ENCODE peak calls at places on chromosomes 5 and 9, in seven cellular contexts. H, O, Z, J, X, U and F are unnamed samples.

GRCh38 chr5:179774442-179774841 is 19.3 kb upstream of the LTC4S start:
- DNase-seq in H (no peak), O (no peak), Z (no peak), J (no peak), X (no peak), U (no peak), F (no peak)

GRCh38 chr9:115035872-115036612 is 81.9 kb downstream of the TNC start:
- DNase-seq in H (peak; percentile 97), O (no peak), Z (peak; percentile 94), J (peak; percentile 77), X (peak; percentile 87), U (peak; percentile 27), F (no peak)

GRCh38 chr5:74579215-74579614 is 61.3 kb downstream of the ENC1 start:
- DNase-seq in H (no peak), O (no peak), Z (no peak), J (no peak), X (peak; percentile 77), U (no peak), F (no peak)

GRCh38 chr9:89623925-89624420 is 19.2 kb downstream of the GADD45G start:
- DNase-seq in H (no peak), O (no peak), Z (no peak), J (no peak), X (no peak), U (no peak), F (no peak)

GRCh38 chr9:87606921-87607521 is 109.4 kb downstream of the DAPK1 start:
- DNase-seq in H (no peak), O (peak; percentile 28), Z (peak; percentile 83), J (peak; percentile 77), X (peak; percentile 60), U (no peak), F (no peak)

GRCh38 chr5:149900390-149900789 is 44.2 kb downstream of the PDE6A start:
- DNase-seq in H (no peak), O (no peak), Z (no peak), J (no peak), X (no peak), U (no peak), F (no peak)

GRCh38 chr9:100427366-100428263 is 672 bp downstream of the MSANTD3 start:
- DNase-seq in H (peak; percentile 79), O (peak; percentile 83), Z (peak; percentile 65), J (peak; percentile 73), X (peak; percentile 77), U (peak; percentile 64), F (peak; percentile 28)

GRCh38 chr9:21833090-21833801 is 30.8 kb downstream of the MTAP start:
- DNase-seq in H (peak; percentile 97), O (no peak), Z (no peak), J (no peak), X (no peak), U (no peak), F (no peak)

GRCh38 chr5:144028644-144029043 is 141.8 kb downstream of the YIPF5 start:
- DNase-seq in H (no peak), O (no peak), Z (peak; percentile 95), J (peak; percentile 92), X (peak; percentile 85), U (peak; percentile 51), F (no peak)

DNA sequence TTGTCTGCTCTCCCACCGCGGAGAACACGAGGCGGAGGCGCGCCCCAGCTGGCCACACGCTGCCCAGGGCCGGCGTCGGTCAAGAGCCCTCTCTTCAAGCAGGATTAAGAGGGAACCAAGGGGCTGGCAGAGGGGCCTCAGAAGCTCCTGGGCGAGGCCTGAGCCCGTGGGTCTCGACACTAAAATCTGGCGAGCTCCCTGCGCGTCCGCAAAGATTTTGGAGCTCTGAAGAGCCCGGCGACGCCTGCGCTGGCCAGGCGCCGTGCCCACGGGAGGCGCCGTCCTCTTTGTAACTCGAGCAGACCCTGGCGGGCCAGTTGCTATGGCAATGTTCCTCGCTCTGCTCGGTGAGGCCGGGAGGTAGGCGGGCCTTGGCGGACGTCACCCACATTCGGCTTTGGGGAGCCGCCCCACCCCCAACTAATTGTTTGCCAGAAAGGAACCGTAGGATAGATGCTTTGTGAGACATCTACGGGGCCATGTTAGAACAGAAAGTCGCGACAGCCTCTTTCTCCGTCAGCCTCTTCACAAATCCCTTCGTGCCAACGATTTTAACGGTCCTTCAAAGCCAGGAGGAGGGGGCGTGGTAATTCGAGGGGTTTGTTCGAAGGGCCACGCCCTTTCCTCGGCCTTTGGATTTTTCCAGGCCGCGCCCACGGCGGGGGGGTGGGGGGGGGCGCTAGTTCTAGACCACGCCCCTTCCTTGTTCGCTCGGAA is 735 bp upstream of the CNOT8 start:
- DNase-seq in H (peak; percentile 88), O (peak; percentile 97), Z (peak; percentile 96), J (peak; percentile 97), X (peak; percentile 99), U (peak; percentile 97), F (peak; percentile 97)
- TF ChIP-seq CTCF in H (no peak), O (no peak), Z (peak; percentile 18), J (peak; percentile 8), X (peak; percentile 1), U (peak; percentile 17), F (no peak)

GRCh38 chr9:137278913-137279711 is 1.6 kb downstream of the TOR4A start:
- DNase-seq in H (no peak), O (no peak), Z (no peak), J (no peak), X (no peak), U (no peak), F (no peak)
- TF ChIP-seq CTCF in H (no peak), O (no peak), Z (no peak), J (no peak), X (no peak), U (no peak), F (no peak)

GRCh38 chr5:90421136-90421535 is 11.6 kb upstream of the CETN3 start:
- DNase-seq in H (no peak), O (peak; percentile 37), Z (peak; percentile 7), J (no peak), X (no peak), U (peak; percentile 42), F (peak; percentile 44)
- TF ChIP-seq CTCF in H (peak; percentile 37), O (peak; percentile 11), Z (peak; percentile 26), J (peak; percentile 36), X (peak; percentile 21), U (peak; percentile 22), F (no peak)

DNA sequence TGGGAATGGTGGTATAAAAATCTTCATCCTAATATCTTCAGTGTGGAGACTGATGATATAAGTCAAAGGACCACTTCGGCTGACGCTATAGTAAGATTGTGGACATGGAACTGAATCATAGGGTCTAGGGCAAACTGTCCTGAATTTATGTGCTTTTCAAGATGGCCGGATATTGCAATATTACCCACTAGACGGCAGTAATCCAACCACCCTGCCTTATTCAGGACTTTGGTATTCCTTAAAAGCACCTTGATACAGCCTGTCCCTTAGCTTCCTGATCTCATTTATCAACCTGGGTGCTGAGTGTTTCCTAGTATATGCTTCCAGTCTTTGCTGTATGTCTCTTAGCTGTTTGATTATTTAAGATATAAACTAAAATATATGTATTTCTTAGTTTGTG is 71.2 kb upstream of the COX7C start:
- DNase-seq in H (peak; percentile 12), O (peak; percentile 32), Z (no peak), J (no peak), X (no peak), U (no peak), F (no peak)
- TF ChIP-seq CTCF in H (no peak), O (no peak), Z (no peak), J (no peak), X (no peak), U (no peak), F (no peak)

DNA sequence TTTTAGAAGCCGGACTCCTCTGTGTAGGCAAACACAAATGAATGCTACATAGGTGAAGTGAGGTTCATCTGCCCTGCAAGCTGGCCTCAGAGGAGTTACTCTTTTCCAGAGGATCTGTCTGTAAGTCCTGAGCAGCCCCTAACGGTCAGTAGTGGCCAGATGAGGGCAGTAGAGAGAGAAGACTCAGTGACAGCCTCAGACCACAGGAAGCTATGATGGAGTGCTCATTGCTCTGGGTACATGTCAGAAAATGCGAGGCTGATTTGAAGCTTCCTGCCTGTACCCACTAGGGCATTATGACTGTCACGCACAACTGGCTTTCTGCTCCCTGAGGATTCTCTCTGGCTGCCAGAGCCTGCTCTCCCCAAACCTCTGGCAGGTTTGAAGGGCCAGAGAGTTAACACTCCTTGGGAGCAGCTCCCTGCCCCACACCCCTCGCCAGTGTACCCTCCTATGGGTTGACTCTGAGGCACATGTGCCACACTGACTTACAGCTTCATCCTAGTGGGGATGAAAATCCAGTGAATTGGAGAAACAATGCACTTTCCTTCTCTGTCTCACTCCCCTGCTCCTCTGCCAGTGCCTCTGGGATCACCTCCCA is 141.5 kb downstream of the GABRG2 start:
- DNase-seq in H (peak; percentile 16), O (peak; percentile 37), Z (no peak), J (no peak), X (no peak), U (peak; percentile 76), F (no peak)
- TF ChIP-seq CTCF in H (no peak), O (no peak), Z (no peak), J (no peak), X (no peak), U (peak; percentile 65), F (no peak)

DNA sequence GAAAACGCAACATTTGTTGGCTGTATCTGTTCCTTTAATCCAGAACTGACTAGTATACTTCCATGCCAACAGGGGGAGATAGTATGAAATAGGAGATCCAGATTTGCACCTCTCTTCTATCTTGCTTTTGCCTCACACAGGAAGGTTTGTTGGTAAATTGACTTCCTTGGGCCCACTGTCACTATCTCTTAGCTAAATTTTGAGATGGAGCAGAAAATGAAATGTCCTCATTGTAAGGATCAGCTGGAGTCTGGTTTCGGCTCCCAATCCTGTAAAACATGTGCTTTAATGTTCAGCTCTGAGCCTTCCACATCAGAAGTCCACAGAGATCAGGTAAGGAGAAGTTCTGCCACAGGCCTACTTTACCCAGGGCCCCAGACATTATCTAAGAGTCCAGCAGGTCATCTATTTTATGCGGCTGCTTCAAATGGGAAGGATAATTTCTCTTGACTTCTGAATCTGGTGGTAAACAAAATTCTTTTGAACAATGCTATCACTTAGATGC is 176.8 kb downstream of the FER start:
- DNase-seq in H (no peak), O (peak; percentile 10), Z (no peak), J (no peak), X (no peak), U (peak; percentile 7), F (no peak)
- TF ChIP-seq CTCF in H (no peak), O (no peak), Z (no peak), J (peak; percentile 11), X (peak; percentile 13), U (peak; percentile 27), F (no peak)

DNA sequence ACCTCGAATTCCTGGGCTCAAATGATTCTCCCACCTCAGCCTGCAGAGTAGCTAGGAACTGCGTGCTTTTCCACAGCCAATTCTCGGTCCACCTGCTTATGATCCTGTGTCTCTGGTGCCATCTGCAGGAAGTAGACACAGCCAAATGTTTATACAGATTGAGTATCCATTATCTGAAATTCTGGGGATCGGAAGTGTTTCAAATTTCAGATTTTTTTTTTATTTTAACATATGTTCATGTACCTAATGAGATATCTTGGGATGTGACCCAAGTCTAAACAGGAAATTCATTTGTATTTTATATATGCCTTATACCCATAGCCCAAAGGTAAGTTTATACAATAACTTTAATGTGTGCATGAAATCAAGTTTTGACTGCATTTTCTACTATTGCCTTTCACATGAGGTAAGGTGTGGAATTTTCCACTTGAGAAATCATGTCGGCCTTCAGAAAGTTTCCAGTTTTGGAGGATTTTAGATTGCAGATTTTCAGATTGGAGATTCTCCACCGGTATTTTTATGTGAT is 89.5 kb downstream of the ESM1 start:
- DNase-seq in H (peak; percentile 76), O (peak; percentile 49), Z (peak; percentile 74), J (peak; percentile 61), X (peak; percentile 59), U (peak; percentile 69), F (peak; percentile 34)
- TF ChIP-seq CTCF in H (peak; percentile 81), O (peak; percentile 52), Z (peak; percentile 77), J (peak; percentile 58), X (peak; percentile 67), U (peak; percentile 67), F (peak; percentile 35)